ENCODE peak calls at places on chromosomes 6 and 20, in ten cellular contexts. One of them, this sample, is unnamed.

GRCh38 chr6:26205161-26205624 is 118.0 kb downstream of the HFE start:
- DNase-seq in bronchial epithelial cell: peak; percentile 74
- DNase-seq in Ammon's horn: peak; percentile 79
- DNase-seq in AG04450: peak; percentile 83
- DNase-seq in stimulated activated CD4-positive, alpha-beta T cell treated with anti-CD3 and anti-CD28 coated beads, Interleukin-1b, Interleukin-23, amount 100 ng/mL, for 24 hours: no peak
- DNase-seq in HL-60: peak; percentile 89
- DNase-seq in activated naive CD4-positive, alpha-beta T cell treated with anti-CD3 and anti-CD28 coated beads for 36 hours: peak; percentile 94
- DNase-seq in activated CD4-positive, alpha-beta T cell treated with anti-CD3 and anti-CD28 coated beads, Interleukin-2, amount 50 U/mL, for 4 hours: peak; percentile 75
- DNase-seq in NCI-H1105 treated with DMSO at 0.1 percent for 48 hours: peak; percentile 91
- DNase-seq in nephron progenitor cell: peak; percentile 67
- DNase-seq in this sample: peak; percentile 79

GRCh38 chr20:3785240-3786125 is 1.1 kb downstream of the CENPB start:
- DNase-seq in activated naive CD4-positive, alpha-beta T cell treated with anti-CD3 and anti-CD28 coated beads for 36 hours: no peak
- DNase-seq in stimulated activated CD4-positive, alpha-beta T cell treated with anti-CD3 and anti-CD28 coated beads, Interleukin-1b, Interleukin-23, amount 100 ng/mL, for 24 hours: no peak
- DNase-seq in nephron progenitor cell: no peak
- DNase-seq in NCI-H1105 treated with DMSO at 0.1 percent for 48 hours: no peak
- DNase-seq in Ammon's horn: no peak
- DNase-seq in activated CD4-positive, alpha-beta T cell treated with anti-CD3 and anti-CD28 coated beads, Interleukin-2, amount 50 U/mL, for 4 hours: no peak
- DNase-seq in bronchial epithelial cell: no peak
- DNase-seq in AG04450: no peak
- DNase-seq in HL-60: no peak
- DNase-seq in this sample: no peak

GRCh38 chr20:44166008-44166407 is 21.0 kb downstream of the JPH2 start:
- DNase-seq in bronchial epithelial cell: no peak
- DNase-seq in stimulated activated CD4-positive, alpha-beta T cell treated with anti-CD3 and anti-CD28 coated beads, Interleukin-1b, Interleukin-23, amount 100 ng/mL, for 24 hours: no peak
- DNase-seq in HL-60: no peak
- DNase-seq in activated CD4-positive, alpha-beta T cell treated with anti-CD3 and anti-CD28 coated beads, Interleukin-2, amount 50 U/mL, for 4 hours: no peak
- DNase-seq in Ammon's horn: no peak
- DNase-seq in nephron progenitor cell: no peak
- DNase-seq in AG04450: no peak
- DNase-seq in NCI-H1105 treated with DMSO at 0.1 percent for 48 hours: no peak
- DNase-seq in activated naive CD4-positive, alpha-beta T cell treated with anti-CD3 and anti-CD28 coated beads for 36 hours: no peak
- DNase-seq in this sample: no peak

GRCh38 chr6:159716247-159717086 is 10.8 kb upstream of the WTAP start:
- DNase-seq in nephron progenitor cell: no peak
- DNase-seq in activated naive CD4-positive, alpha-beta T cell treated with anti-CD3 and anti-CD28 coated beads for 36 hours: peak; percentile 36
- DNase-seq in bronchial epithelial cell: peak; percentile 97
- DNase-seq in NCI-H1105 treated with DMSO at 0.1 percent for 48 hours: no peak
- DNase-seq in stimulated activated CD4-positive, alpha-beta T cell treated with anti-CD3 and anti-CD28 coated beads, Interleukin-1b, Interleukin-23, amount 100 ng/mL, for 24 hours: no peak
- DNase-seq in HL-60: peak; percentile 78
- DNase-seq in activated CD4-positive, alpha-beta T cell treated with anti-CD3 and anti-CD28 coated beads, Interleukin-2, amount 50 U/mL, for 4 hours: no peak
- DNase-seq in AG04450: peak; percentile 89
- DNase-seq in Ammon's horn: peak; percentile 83
- DNase-seq in this sample: no peak

GRCh38 chr6:139891471-139891870 is 517.0 kb upstream of the CITED2 start:
- DNase-seq in NCI-H1105 treated with DMSO at 0.1 percent for 48 hours: no peak
- DNase-seq in stimulated activated CD4-positive, alpha-beta T cell treated with anti-CD3 and anti-CD28 coated beads, Interleukin-1b, Interleukin-23, amount 100 ng/mL, for 24 hours: no peak
- DNase-seq in activated naive CD4-positive, alpha-beta T cell treated with anti-CD3 and anti-CD28 coated beads for 36 hours: no peak
- DNase-seq in HL-60: no peak
- DNase-seq in bronchial epithelial cell: peak; percentile 18
- DNase-seq in activated CD4-positive, alpha-beta T cell treated with anti-CD3 and anti-CD28 coated beads, Interleukin-2, amount 50 U/mL, for 4 hours: no peak
- DNase-seq in Ammon's horn: no peak
- DNase-seq in AG04450: peak; percentile 69
- DNase-seq in nephron progenitor cell: no peak
- DNase-seq in this sample: no peak

GRCh38 chr6:71965404-71965803 is 79.1 kb downstream of the RIMS1 start:
- DNase-seq in HL-60: no peak
- DNase-seq in Ammon's horn: peak; percentile 63
- DNase-seq in NCI-H1105 treated with DMSO at 0.1 percent for 48 hours: peak; percentile 72
- DNase-seq in activated naive CD4-positive, alpha-beta T cell treated with anti-CD3 and anti-CD28 coated beads for 36 hours: no peak
- DNase-seq in AG04450: no peak
- DNase-seq in bronchial epithelial cell: no peak
- DNase-seq in nephron progenitor cell: peak; percentile 17
- DNase-seq in activated CD4-positive, alpha-beta T cell treated with anti-CD3 and anti-CD28 coated beads, Interleukin-2, amount 50 U/mL, for 4 hours: no peak
- DNase-seq in stimulated activated CD4-positive, alpha-beta T cell treated with anti-CD3 and anti-CD28 coated beads, Interleukin-1b, Interleukin-23, amount 100 ng/mL, for 24 hours: no peak
- DNase-seq in this sample: peak; percentile 27

GRCh38 chr6:137571854-137572253 is 77.7 kb upstream of the OLIG3 start:
- DNase-seq in Ammon's horn: no peak
- DNase-seq in activated naive CD4-positive, alpha-beta T cell treated with anti-CD3 and anti-CD28 coated beads for 36 hours: peak; percentile 85
- DNase-seq in HL-60: peak; percentile 10
- DNase-seq in AG04450: no peak
- DNase-seq in nephron progenitor cell: peak; percentile 52
- DNase-seq in bronchial epithelial cell: peak; percentile 50
- DNase-seq in activated CD4-positive, alpha-beta T cell treated with anti-CD3 and anti-CD28 coated beads, Interleukin-2, amount 50 U/mL, for 4 hours: peak; percentile 61
- DNase-seq in NCI-H1105 treated with DMSO at 0.1 percent for 48 hours: peak; percentile 18
- DNase-seq in stimulated activated CD4-positive, alpha-beta T cell treated with anti-CD3 and anti-CD28 coated beads, Interleukin-1b, Interleukin-23, amount 100 ng/mL, for 24 hours: peak; percentile 54
- DNase-seq in this sample: peak; percentile 7

GRCh38 chr20:62761759-62762131 is 34.5 kb upstream of the MRGBP start:
- DNase-seq in Ammon's horn: no peak
- DNase-seq in activated naive CD4-positive, alpha-beta T cell treated with anti-CD3 and anti-CD28 coated beads for 36 hours: no peak
- DNase-seq in AG04450: no peak
- DNase-seq in HL-60: no peak
- DNase-seq in NCI-H1105 treated with DMSO at 0.1 percent for 48 hours: no peak
- DNase-seq in bronchial epithelial cell: no peak
- DNase-seq in stimulated activated CD4-positive, alpha-beta T cell treated with anti-CD3 and anti-CD28 coated beads, Interleukin-1b, Interleukin-23, amount 100 ng/mL, for 24 hours: no peak
- DNase-seq in activated CD4-positive, alpha-beta T cell treated with anti-CD3 and anti-CD28 coated beads, Interleukin-2, amount 50 U/mL, for 4 hours: no peak
- DNase-seq in nephron progenitor cell: no peak
- DNase-seq in this sample: no peak

GRCh38 chr6:39338406-39338805 is 15.9 kb upstream of the KCNK16 start:
- DNase-seq in stimulated activated CD4-positive, alpha-beta T cell treated with anti-CD3 and anti-CD28 coated beads, Interleukin-1b, Interleukin-23, amount 100 ng/mL, for 24 hours: no peak
- DNase-seq in activated naive CD4-positive, alpha-beta T cell treated with anti-CD3 and anti-CD28 coated beads for 36 hours: no peak
- DNase-seq in Ammon's horn: peak; percentile 54
- DNase-seq in nephron progenitor cell: no peak
- DNase-seq in AG04450: no peak
- DNase-seq in activated CD4-positive, alpha-beta T cell treated with anti-CD3 and anti-CD28 coated beads, Interleukin-2, amount 50 U/mL, for 4 hours: no peak
- DNase-seq in NCI-H1105 treated with DMSO at 0.1 percent for 48 hours: no peak
- DNase-seq in bronchial epithelial cell: no peak
- DNase-seq in HL-60: no peak
- DNase-seq in this sample: no peak

GRCh38 chr20:47862841-47863240 is 77.6 kb upstream of the SULF2 start:
- DNase-seq in activated naive CD4-positive, alpha-beta T cell treated with anti-CD3 and anti-CD28 coated beads for 36 hours: no peak
- DNase-seq in HL-60: no peak
- DNase-seq in NCI-H1105 treated with DMSO at 0.1 percent for 48 hours: no peak
- DNase-seq in nephron progenitor cell: no peak
- DNase-seq in activated CD4-positive, alpha-beta T cell treated with anti-CD3 and anti-CD28 coated beads, Interleukin-2, amount 50 U/mL, for 4 hours: no peak
- DNase-seq in bronchial epithelial cell: no peak
- DNase-seq in Ammon's horn: no peak
- DNase-seq in stimulated activated CD4-positive, alpha-beta T cell treated with anti-CD3 and anti-CD28 coated beads, Interleukin-1b, Interleukin-23, amount 100 ng/mL, for 24 hours: no peak
- DNase-seq in AG04450: no peak
- DNase-seq in this sample: no peak

GRCh38 chr20:17845701-17846475 is 122.7 kb downstream of the SNX5 start:
- DNase-seq in AG04450: no peak
- DNase-seq in nephron progenitor cell: no peak
- DNase-seq in Ammon's horn: no peak
- DNase-seq in stimulated activated CD4-positive, alpha-beta T cell treated with anti-CD3 and anti-CD28 coated beads, Interleukin-1b, Interleukin-23, amount 100 ng/mL, for 24 hours: no peak
- DNase-seq in HL-60: no peak
- DNase-seq in bronchial epithelial cell: no peak
- DNase-seq in activated CD4-positive, alpha-beta T cell treated with anti-CD3 and anti-CD28 coated beads, Interleukin-2, amount 50 U/mL, for 4 hours: no peak
- DNase-seq in NCI-H1105 treated with DMSO at 0.1 percent for 48 hours: no peak
- DNase-seq in activated naive CD4-positive, alpha-beta T cell treated with anti-CD3 and anti-CD28 coated beads for 36 hours: no peak
- DNase-seq in this sample: no peak

GRCh38 chr20:48791014-48791413 is 36.8 kb downstream of the PREX1 start:
- DNase-seq in stimulated activated CD4-positive, alpha-beta T cell treated with anti-CD3 and anti-CD28 coated beads, Interleukin-1b, Interleukin-23, amount 100 ng/mL, for 24 hours: no peak
- DNase-seq in NCI-H1105 treated with DMSO at 0.1 percent for 48 hours: peak; percentile 64
- DNase-seq in HL-60: no peak
- DNase-seq in nephron progenitor cell: no peak
- DNase-seq in activated CD4-positive, alpha-beta T cell treated with anti-CD3 and anti-CD28 coated beads, Interleukin-2, amount 50 U/mL, for 4 hours: no peak
- DNase-seq in activated naive CD4-positive, alpha-beta T cell treated with anti-CD3 and anti-CD28 coated beads for 36 hours: no peak
- DNase-seq in bronchial epithelial cell: no peak
- DNase-seq in AG04450: no peak
- DNase-seq in Ammon's horn: no peak
- DNase-seq in this sample: no peak

GRCh38 chr6:135888818-135889217 is 37.3 kb downstream of the PDE7B start:
- DNase-seq in Ammon's horn: no peak
- DNase-seq in activated naive CD4-positive, alpha-beta T cell treated with anti-CD3 and anti-CD28 coated beads for 36 hours: no peak
- DNase-seq in bronchial epithelial cell: no peak
- DNase-seq in activated CD4-positive, alpha-beta T cell treated with anti-CD3 and anti-CD28 coated beads, Interleukin-2, amount 50 U/mL, for 4 hours: no peak
- DNase-seq in nephron progenitor cell: no peak
- DNase-seq in AG04450: no peak
- DNase-seq in HL-60: no peak
- DNase-seq in stimulated activated CD4-positive, alpha-beta T cell treated with anti-CD3 and anti-CD28 coated beads, Interleukin-1b, Interleukin-23, amount 100 ng/mL, for 24 hours: no peak
- DNase-seq in NCI-H1105 treated with DMSO at 0.1 percent for 48 hours: no peak
- DNase-seq in this sample: no peak

GRCh38 chr6:4178737-4179333 is 43.5 kb upstream of the ECI2 start:
- DNase-seq in HL-60: no peak
- DNase-seq in activated CD4-positive, alpha-beta T cell treated with anti-CD3 and anti-CD28 coated beads, Interleukin-2, amount 50 U/mL, for 4 hours: no peak
- DNase-seq in stimulated activated CD4-positive, alpha-beta T cell treated with anti-CD3 and anti-CD28 coated beads, Interleukin-1b, Interleukin-23, amount 100 ng/mL, for 24 hours: no peak
- DNase-seq in NCI-H1105 treated with DMSO at 0.1 percent for 48 hours: no peak
- DNase-seq in activated naive CD4-positive, alpha-beta T cell treated with anti-CD3 and anti-CD28 coated beads for 36 hours: no peak
- DNase-seq in nephron progenitor cell: no peak
- DNase-seq in bronchial epithelial cell: no peak
- DNase-seq in Ammon's horn: no peak
- DNase-seq in AG04450: no peak
- DNase-seq in this sample: no peak

GRCh38 chr20:43751167-43752050 is 24.6 kb upstream of the GTSF1L start:
- DNase-seq in NCI-H1105 treated with DMSO at 0.1 percent for 48 hours: no peak
- DNase-seq in stimulated activated CD4-positive, alpha-beta T cell treated with anti-CD3 and anti-CD28 coated beads, Interleukin-1b, Interleukin-23, amount 100 ng/mL, for 24 hours: no peak
- DNase-seq in nephron progenitor cell: no peak
- DNase-seq in Ammon's horn: peak; percentile 32
- DNase-seq in AG04450: peak; percentile 66
- DNase-seq in HL-60: no peak
- DNase-seq in activated CD4-positive, alpha-beta T cell treated with anti-CD3 and anti-CD28 coated beads, Interleukin-2, amount 50 U/mL, for 4 hours: peak; percentile 19
- DNase-seq in activated naive CD4-positive, alpha-beta T cell treated with anti-CD3 and anti-CD28 coated beads for 36 hours: peak; percentile 85
- DNase-seq in bronchial epithelial cell: peak; percentile 83
- DNase-seq in this sample: peak; percentile 86

GRCh38 chr20:10651227-10651990 is 22.4 kb downstream of the JAG1 start:
- DNase-seq in bronchial epithelial cell: no peak
- DNase-seq in nephron progenitor cell: no peak
- DNase-seq in activated naive CD4-positive, alpha-beta T cell treated with anti-CD3 and anti-CD28 coated beads for 36 hours: no peak
- DNase-seq in AG04450: no peak
- DNase-seq in stimulated activated CD4-positive, alpha-beta T cell treated with anti-CD3 and anti-CD28 coated beads, Interleukin-1b, Interleukin-23, amount 100 ng/mL, for 24 hours: no peak
- DNase-seq in HL-60: no peak
- DNase-seq in Ammon's horn: no peak
- DNase-seq in NCI-H1105 treated with DMSO at 0.1 percent for 48 hours: no peak
- DNase-seq in activated CD4-positive, alpha-beta T cell treated with anti-CD3 and anti-CD28 coated beads, Interleukin-2, amount 50 U/mL, for 4 hours: no peak
- DNase-seq in this sample: no peak

GRCh38 chr6:143408151-143408786 is 42.2 kb downstream of the ADAT2 start:
- DNase-seq in HL-60: no peak
- DNase-seq in activated CD4-positive, alpha-beta T cell treated with anti-CD3 and anti-CD28 coated beads, Interleukin-2, amount 50 U/mL, for 4 hours: no peak
- DNase-seq in Ammon's horn: no peak
- DNase-seq in bronchial epithelial cell: peak; percentile 83
- DNase-seq in activated naive CD4-positive, alpha-beta T cell treated with anti-CD3 and anti-CD28 coated beads for 36 hours: no peak
- DNase-seq in stimulated activated CD4-positive, alpha-beta T cell treated with anti-CD3 and anti-CD28 coated beads, Interleukin-1b, Interleukin-23, amount 100 ng/mL, for 24 hours: no peak
- DNase-seq in nephron progenitor cell: no peak
- DNase-seq in AG04450: no peak
- DNase-seq in NCI-H1105 treated with DMSO at 0.1 percent for 48 hours: no peak
- DNase-seq in this sample: no peak

GRCh38 chr6:14619419-14619781 is 501.8 kb downstream of the CD83 start:
- DNase-seq in nephron progenitor cell: no peak
- DNase-seq in NCI-H1105 treated with DMSO at 0.1 percent for 48 hours: no peak
- DNase-seq in stimulated activated CD4-positive, alpha-beta T cell treated with anti-CD3 and anti-CD28 coated beads, Interleukin-1b, Interleukin-23, amount 100 ng/mL, for 24 hours: no peak
- DNase-seq in activated CD4-positive, alpha-beta T cell treated with anti-CD3 and anti-CD28 coated beads, Interleukin-2, amount 50 U/mL, for 4 hours: no peak
- DNase-seq in Ammon's horn: no peak
- DNase-seq in activated naive CD4-positive, alpha-beta T cell treated with anti-CD3 and anti-CD28 coated beads for 36 hours: no peak
- DNase-seq in HL-60: no peak
- DNase-seq in bronchial epithelial cell: no peak
- DNase-seq in AG04450: no peak
- DNase-seq in this sample: no peak

GRCh38 chr6:19921821-19922220 is 84.7 kb downstream of the ID4 start:
- DNase-seq in Ammon's horn: no peak
- DNase-seq in bronchial epithelial cell: no peak
- DNase-seq in nephron progenitor cell: peak; percentile 4
- DNase-seq in activated naive CD4-positive, alpha-beta T cell treated with anti-CD3 and anti-CD28 coated beads for 36 hours: no peak
- DNase-seq in HL-60: no peak
- DNase-seq in AG04450: no peak
- DNase-seq in NCI-H1105 treated with DMSO at 0.1 percent for 48 hours: no peak
- DNase-seq in activated CD4-positive, alpha-beta T cell treated with anti-CD3 and anti-CD28 coated beads, Interleukin-2, amount 50 U/mL, for 4 hours: no peak
- DNase-seq in stimulated activated CD4-positive, alpha-beta T cell treated with anti-CD3 and anti-CD28 coated beads, Interleukin-1b, Interleukin-23, amount 100 ng/mL, for 24 hours: no peak
- DNase-seq in this sample: no peak

GRCh38 chr20:19560876-19561480 is 197.1 kb upstream of the RIN2 start:
- DNase-seq in stimulated activated CD4-positive, alpha-beta T cell treated with anti-CD3 and anti-CD28 coated beads, Interleukin-1b, Interleukin-23, amount 100 ng/mL, for 24 hours: no peak
- DNase-seq in nephron progenitor cell: no peak
- DNase-seq in NCI-H1105 treated with DMSO at 0.1 percent for 48 hours: no peak
- DNase-seq in Ammon's horn: no peak
- DNase-seq in bronchial epithelial cell: no peak
- DNase-seq in activated naive CD4-positive, alpha-beta T cell treated with anti-CD3 and anti-CD28 coated beads for 36 hours: no peak
- DNase-seq in HL-60: no peak
- DNase-seq in activated CD4-positive, alpha-beta T cell treated with anti-CD3 and anti-CD28 coated beads, Interleukin-2, amount 50 U/mL, for 4 hours: no peak
- DNase-seq in AG04450: no peak
- DNase-seq in this sample: no peak

GRCh38 chr6:3612341-3613041 is 139.0 kb downstream of the PXDC1 start:
- DNase-seq in activated naive CD4-positive, alpha-beta T cell treated with anti-CD3 and anti-CD28 coated beads for 36 hours: no peak
- DNase-seq in activated CD4-positive, alpha-beta T cell treated with anti-CD3 and anti-CD28 coated beads, Interleukin-2, amount 50 U/mL, for 4 hours: no peak
- DNase-seq in HL-60: no peak
- DNase-seq in NCI-H1105 treated with DMSO at 0.1 percent for 48 hours: peak; percentile 94
- DNase-seq in stimulated activated CD4-positive, alpha-beta T cell treated with anti-CD3 and anti-CD28 coated beads, Interleukin-1b, Interleukin-23, amount 100 ng/mL, for 24 hours: no peak
- DNase-seq in Ammon's horn: no peak
- DNase-seq in AG04450: peak; percentile 27
- DNase-seq in nephron progenitor cell: no peak
- DNase-seq in bronchial epithelial cell: peak; percentile 95
- DNase-seq in this sample: no peak

GRCh38 chr6:118992186-118992795 is 57.3 kb upstream of the MCM9 start:
- DNase-seq in stimulated activated CD4-positive, alpha-beta T cell treated with anti-CD3 and anti-CD28 coated beads, Interleukin-1b, Interleukin-23, amount 100 ng/mL, for 24 hours: no peak
- DNase-seq in Ammon's horn: no peak
- DNase-seq in NCI-H1105 treated with DMSO at 0.1 percent for 48 hours: no peak
- DNase-seq in bronchial epithelial cell: no peak
- DNase-seq in activated naive CD4-positive, alpha-beta T cell treated with anti-CD3 and anti-CD28 coated beads for 36 hours: no peak
- DNase-seq in nephron progenitor cell: no peak
- DNase-seq in AG04450: no peak
- DNase-seq in activated CD4-positive, alpha-beta T cell treated with anti-CD3 and anti-CD28 coated beads, Interleukin-2, amount 50 U/mL, for 4 hours: no peak
- DNase-seq in HL-60: no peak
- DNase-seq in this sample: no peak

GRCh38 chr6:55704421-55704820 is 125.4 kb upstream of the HMGCLL1 start:
- DNase-seq in nephron progenitor cell: no peak
- DNase-seq in Ammon's horn: no peak
- DNase-seq in bronchial epithelial cell: peak; percentile 96
- DNase-seq in activated naive CD4-positive, alpha-beta T cell treated with anti-CD3 and anti-CD28 coated beads for 36 hours: no peak
- DNase-seq in AG04450: no peak
- DNase-seq in activated CD4-positive, alpha-beta T cell treated with anti-CD3 and anti-CD28 coated beads, Interleukin-2, amount 50 U/mL, for 4 hours: no peak
- DNase-seq in HL-60: no peak
- DNase-seq in stimulated activated CD4-positive, alpha-beta T cell treated with anti-CD3 and anti-CD28 coated beads, Interleukin-1b, Interleukin-23, amount 100 ng/mL, for 24 hours: no peak
- DNase-seq in NCI-H1105 treated with DMSO at 0.1 percent for 48 hours: no peak
- DNase-seq in this sample: no peak

GRCh38 chr6:63644668-63645326 is 9.2 kb downstream of the PHF3 start:
- DNase-seq in HL-60: no peak
- DNase-seq in bronchial epithelial cell: peak; percentile 58
- DNase-seq in nephron progenitor cell: no peak
- DNase-seq in stimulated activated CD4-positive, alpha-beta T cell treated with anti-CD3 and anti-CD28 coated beads, Interleukin-1b, Interleukin-23, amount 100 ng/mL, for 24 hours: no peak
- DNase-seq in AG04450: no peak
- DNase-seq in Ammon's horn: no peak
- DNase-seq in activated naive CD4-positive, alpha-beta T cell treated with anti-CD3 and anti-CD28 coated beads for 36 hours: no peak
- DNase-seq in activated CD4-positive, alpha-beta T cell treated with anti-CD3 and anti-CD28 coated beads, Interleukin-2, amount 50 U/mL, for 4 hours: no peak
- DNase-seq in NCI-H1105 treated with DMSO at 0.1 percent for 48 hours: no peak
- DNase-seq in this sample: no peak

GRCh38 chr6:30507849-30508843 is 18.8 kb downstream of the HLA-E start:
- DNase-seq in NCI-H1105 treated with DMSO at 0.1 percent for 48 hours: no peak
- DNase-seq in activated CD4-positive, alpha-beta T cell treated with anti-CD3 and anti-CD28 coated beads, Interleukin-2, amount 50 U/mL, for 4 hours: no peak
- DNase-seq in HL-60: no peak
- DNase-seq in bronchial epithelial cell: no peak
- DNase-seq in Ammon's horn: peak; percentile 24
- DNase-seq in activated naive CD4-positive, alpha-beta T cell treated with anti-CD3 and anti-CD28 coated beads for 36 hours: peak; percentile 28
- DNase-seq in AG04450: no peak
- DNase-seq in nephron progenitor cell: no peak
- DNase-seq in stimulated activated CD4-positive, alpha-beta T cell treated with anti-CD3 and anti-CD28 coated beads, Interleukin-1b, Interleukin-23, amount 100 ng/mL, for 24 hours: no peak
- DNase-seq in this sample: peak; percentile 37

GRCh38 chr6:158083687-158084325 is 84.3 kb downstream of the SERAC1 start:
- DNase-seq in stimulated activated CD4-positive, alpha-beta T cell treated with anti-CD3 and anti-CD28 coated beads, Interleukin-1b, Interleukin-23, amount 100 ng/mL, for 24 hours: no peak
- DNase-seq in HL-60: no peak
- DNase-seq in activated naive CD4-positive, alpha-beta T cell treated with anti-CD3 and anti-CD28 coated beads for 36 hours: no peak
- DNase-seq in Ammon's horn: no peak
- DNase-seq in AG04450: no peak
- DNase-seq in activated CD4-positive, alpha-beta T cell treated with anti-CD3 and anti-CD28 coated beads, Interleukin-2, amount 50 U/mL, for 4 hours: no peak
- DNase-seq in NCI-H1105 treated with DMSO at 0.1 percent for 48 hours: no peak
- DNase-seq in bronchial epithelial cell: peak; percentile 13
- DNase-seq in nephron progenitor cell: no peak
- DNase-seq in this sample: no peak

GRCh38 chr6:149723771-149724417 is 6.0 kb upstream of the LATS1 start:
- DNase-seq in bronchial epithelial cell: peak; percentile 82
- DNase-seq in activated CD4-positive, alpha-beta T cell treated with anti-CD3 and anti-CD28 coated beads, Interleukin-2, amount 50 U/mL, for 4 hours: peak; percentile 33
- DNase-seq in stimulated activated CD4-positive, alpha-beta T cell treated with anti-CD3 and anti-CD28 coated beads, Interleukin-1b, Interleukin-23, amount 100 ng/mL, for 24 hours: no peak
- DNase-seq in nephron progenitor cell: no peak
- DNase-seq in HL-60: peak; percentile 71
- DNase-seq in NCI-H1105 treated with DMSO at 0.1 percent for 48 hours: peak; percentile 64
- DNase-seq in AG04450: peak; percentile 47
- DNase-seq in Ammon's horn: peak; percentile 89
- DNase-seq in activated naive CD4-positive, alpha-beta T cell treated with anti-CD3 and anti-CD28 coated beads for 36 hours: peak; percentile 56
- DNase-seq in this sample: no peak

GRCh38 chr6:43610431-43610830 is 18.6 kb downstream of the GTPBP2 start:
- DNase-seq in activated naive CD4-positive, alpha-beta T cell treated with anti-CD3 and anti-CD28 coated beads for 36 hours: no peak
- DNase-seq in bronchial epithelial cell: no peak
- DNase-seq in nephron progenitor cell: no peak
- DNase-seq in AG04450: no peak
- DNase-seq in activated CD4-positive, alpha-beta T cell treated with anti-CD3 and anti-CD28 coated beads, Interleukin-2, amount 50 U/mL, for 4 hours: no peak
- DNase-seq in Ammon's horn: no peak
- DNase-seq in NCI-H1105 treated with DMSO at 0.1 percent for 48 hours: no peak
- DNase-seq in HL-60: no peak
- DNase-seq in stimulated activated CD4-positive, alpha-beta T cell treated with anti-CD3 and anti-CD28 coated beads, Interleukin-1b, Interleukin-23, amount 100 ng/mL, for 24 hours: no peak
- DNase-seq in this sample: no peak